ENCODE peak calls at places on chromosomes 3 and 15, in seven cellular contexts. One of them, this sample, is unnamed.

GRCh38 chr3:195102609-195103467 is 168.1 kb downstream of the XXYLT1 start:
- DNase-seq in BE2C: no peak
- DNase-seq in ELR: peak; percentile 95
- DNase-seq in tibial nerve: no peak
- DNase-seq in fibroblast of lung: peak; percentile 95
- DNase-seq in stimulated activated CD4-positive, alpha-beta T cell treated with anti-CD3 and anti-CD28 coated beads, Interleukin-4, amount 100 ng/mL, for 4 hours: no peak
- DNase-seq in NCI-H345: no peak
- DNase-seq in this sample: peak; percentile 44

GRCh38 chr15:63226155-63226883 is 36.9 kb downstream of the RAB8B start:
- DNase-seq in BE2C: no peak
- DNase-seq in ELR: no peak
- DNase-seq in tibial nerve: no peak
- DNase-seq in fibroblast of lung: no peak
- DNase-seq in stimulated activated CD4-positive, alpha-beta T cell treated with anti-CD3 and anti-CD28 coated beads, Interleukin-4, amount 100 ng/mL, for 4 hours: no peak
- DNase-seq in NCI-H345: no peak
- DNase-seq in this sample: no peak

GRCh38 chr3:54344601-54345216 is 222.4 kb downstream of the CACNA2D3 start:
- DNase-seq in BE2C: no peak
- DNase-seq in ELR: no peak
- DNase-seq in tibial nerve: no peak
- DNase-seq in fibroblast of lung: no peak
- DNase-seq in stimulated activated CD4-positive, alpha-beta T cell treated with anti-CD3 and anti-CD28 coated beads, Interleukin-4, amount 100 ng/mL, for 4 hours: no peak
- DNase-seq in NCI-H345: no peak
- DNase-seq in this sample: no peak

GRCh38 chr3:98021821-98022220 is 13.3 kb downstream of the GABRR3 start:
- DNase-seq in BE2C: no peak
- DNase-seq in ELR: peak; percentile 42
- DNase-seq in tibial nerve: no peak
- DNase-seq in fibroblast of lung: peak; percentile 49
- DNase-seq in stimulated activated CD4-positive, alpha-beta T cell treated with anti-CD3 and anti-CD28 coated beads, Interleukin-4, amount 100 ng/mL, for 4 hours: no peak
- DNase-seq in NCI-H345: no peak
- DNase-seq in this sample: no peak

GRCh38 chr15:81851307-81851706 is 194.5 kb downstream of the MEX3B start:
- DNase-seq in BE2C: no peak
- DNase-seq in ELR: no peak
- DNase-seq in tibial nerve: no peak
- DNase-seq in fibroblast of lung: no peak
- DNase-seq in stimulated activated CD4-positive, alpha-beta T cell treated with anti-CD3 and anti-CD28 coated beads, Interleukin-4, amount 100 ng/mL, for 4 hours: no peak
- DNase-seq in NCI-H345: no peak
- DNase-seq in this sample: no peak

GRCh38 chr15:96359371-96359771 is 28.9 kb downstream of the NR2F2 start:
- DNase-seq in BE2C: no peak
- DNase-seq in ELR: no peak
- DNase-seq in tibial nerve: no peak
- DNase-seq in fibroblast of lung: no peak
- DNase-seq in stimulated activated CD4-positive, alpha-beta T cell treated with anti-CD3 and anti-CD28 coated beads, Interleukin-4, amount 100 ng/mL, for 4 hours: no peak
- DNase-seq in NCI-H345: no peak
- DNase-seq in this sample: no peak

GRCh38 chr3:44995142-44995770 is 19.2 kb downstream of the EXOSC7 start:
- DNase-seq in BE2C: peak; percentile 74
- DNase-seq in ELR: peak; percentile 21
- DNase-seq in tibial nerve: peak; percentile 57
- DNase-seq in fibroblast of lung: peak; percentile 49
- DNase-seq in stimulated activated CD4-positive, alpha-beta T cell treated with anti-CD3 and anti-CD28 coated beads, Interleukin-4, amount 100 ng/mL, for 4 hours: no peak
- DNase-seq in NCI-H345: peak; percentile 23
- DNase-seq in this sample: no peak

GRCh38 chr3:152198655-152199054 is 70.1 kb upstream of the MBNL1 start:
- DNase-seq in BE2C: no peak
- DNase-seq in ELR: no peak
- DNase-seq in tibial nerve: no peak
- DNase-seq in fibroblast of lung: no peak
- DNase-seq in stimulated activated CD4-positive, alpha-beta T cell treated with anti-CD3 and anti-CD28 coated beads, Interleukin-4, amount 100 ng/mL, for 4 hours: no peak
- DNase-seq in NCI-H345: no peak
- DNase-seq in this sample: no peak

GRCh38 chr3:9214599-9214998 is 34.8 kb downstream of the SRGAP3 start:
- DNase-seq in BE2C: no peak
- DNase-seq in ELR: peak; percentile 58
- DNase-seq in tibial nerve: no peak
- DNase-seq in fibroblast of lung: peak; percentile 87
- DNase-seq in stimulated activated CD4-positive, alpha-beta T cell treated with anti-CD3 and anti-CD28 coated beads, Interleukin-4, amount 100 ng/mL, for 4 hours: no peak
- DNase-seq in NCI-H345: no peak
- DNase-seq in this sample: no peak